ENCODE peak calls at places on chromosomes 11 and 22, in ten cellular contexts. P, W, Z, R, J, T, F, E, I and O are unnamed samples.

GRCh38 chr11:117887431-117888139 is 11.1 kb upstream of the FXYD6 start:
- DNase-seq in P (no peak), W (no peak), Z (no peak), R (no peak), J (peak; percentile 18), T (no peak), F (no peak), E (no peak), I (no peak), O (no peak)

GRCh38 chr11:115226556-115226955 is 277.7 kb downstream of the CADM1 start:
- DNase-seq in P (no peak), W (peak; percentile 14), Z (no peak), R (no peak), J (peak; percentile 84), T (no peak), F (peak; percentile 55), E (no peak), I (no peak), O (peak; percentile 66)

GRCh38 chr11:74479340-74480123 is 12.2 kb upstream of the KCNE3 start:
- DNase-seq in P (no peak), W (no peak), Z (no peak), R (no peak), J (no peak), T (no peak), F (no peak), E (no peak), I (no peak), O (no peak)

GRCh38 chr22:31199187-31199586 is 12.9 kb upstream of the LIMK2 start:
- DNase-seq in P (no peak), W (no peak), Z (no peak), R (no peak), J (no peak), T (no peak), F (no peak), E (no peak), I (no peak), O (no peak)

GRCh38 chr11:127106142-127106541 is 105.6 kb upstream of the KIRREL3 start:
- DNase-seq in P (no peak), W (peak; percentile 52), Z (no peak), R (no peak), J (no peak), T (no peak), F (peak; percentile 69), E (no peak), I (no peak), O (peak; percentile 72)

GRCh38 chr11:1570896-1571759 is 943 bp downstream of the DUSP8 start:
- DNase-seq in P (peak; percentile 34), W (peak; percentile 70), Z (no peak), R (no peak), J (peak; percentile 59), T (peak; percentile 40), F (no peak), E (peak; percentile 82), I (peak; percentile 76), O (peak; percentile 70)

GRCh38 chr11:10600570-10601248 is 32.2 kb upstream of the LYVE1 start:
- DNase-seq in P (no peak), W (no peak), Z (no peak), R (no peak), J (no peak), T (no peak), F (no peak), E (no peak), I (no peak), O (no peak)

GRCh38 chr11:69356703-69357457 is 62.9 kb downstream of the MYEOV start:
- DNase-seq in P (no peak), W (no peak), Z (no peak), R (no peak), J (peak; percentile 14), T (no peak), F (no peak), E (no peak), I (no peak), O (no peak)

GRCh38 chr11:36478700-36479329 is 31.3 kb downstream of the TRAF6 start:
- DNase-seq in P (no peak), W (peak; percentile 71), Z (peak; percentile 28), R (no peak), J (no peak), T (peak; percentile 37), F (peak; percentile 45), E (no peak), I (no peak), O (peak; percentile 75)

GRCh38 chr11:33135216-33135615 is 26.1 kb downstream of the CSTF3 start:
- DNase-seq in P (no peak), W (peak; percentile 38), Z (no peak), R (no peak), J (no peak), T (no peak), F (no peak), E (no peak), I (no peak), O (no peak)

GRCh38 chr11:66882540-66882939 is 25.7 kb downstream of the LRFN4 start:
- DNase-seq in P (no peak), W (no peak), Z (no peak), R (no peak), J (no peak), T (no peak), F (no peak), E (no peak), I (no peak), O (no peak)
- H3K27ac ChIP-seq in P (no peak overlapping the region), W (no peak overlapping the region), Z (peak overlapping the region; percentile 87), R (no peak overlapping the region), J (no peak overlapping the region), T (no peak overlapping the region), F (no peak overlapping the region), E (no peak overlapping the region), I (no peak overlapping the region), O (peak overlapping the region; percentile 29)

GRCh38 chr11:65716294-65716693 is 4.2 kb downstream of the KAT5 start:
- DNase-seq in P (no peak), W (no peak), Z (no peak), R (no peak), J (no peak), T (no peak), F (no peak), E (peak; percentile 36), I (no peak), O (no peak)

GRCh38 chr11:65711785-65712632 is at the start of gene KAT5:
- DNase-seq in P (peak; percentile 99), W (peak; percentile 99), Z (peak; percentile 95), R (peak; percentile 99), J (peak; percentile 99), T (peak; percentile 100), F (peak; percentile 99), E (peak; percentile 99), I (peak; percentile 98), O (peak; percentile 99)

GRCh38 chr11:65712633-65713076 is 603 bp downstream of the KAT5 start:
- DNase-seq in P (no peak), W (no peak), Z (no peak), R (no peak), J (no peak), T (no peak), F (no peak), E (peak; percentile 73), I (no peak), O (no peak)

GRCh38 chr11:65714433-65714832 is 2.4 kb downstream of the KAT5 start:
- DNase-seq in P (no peak), W (no peak), Z (no peak), R (no peak), J (no peak), T (no peak), F (no peak), E (no peak), I (no peak), O (no peak)

DNA sequence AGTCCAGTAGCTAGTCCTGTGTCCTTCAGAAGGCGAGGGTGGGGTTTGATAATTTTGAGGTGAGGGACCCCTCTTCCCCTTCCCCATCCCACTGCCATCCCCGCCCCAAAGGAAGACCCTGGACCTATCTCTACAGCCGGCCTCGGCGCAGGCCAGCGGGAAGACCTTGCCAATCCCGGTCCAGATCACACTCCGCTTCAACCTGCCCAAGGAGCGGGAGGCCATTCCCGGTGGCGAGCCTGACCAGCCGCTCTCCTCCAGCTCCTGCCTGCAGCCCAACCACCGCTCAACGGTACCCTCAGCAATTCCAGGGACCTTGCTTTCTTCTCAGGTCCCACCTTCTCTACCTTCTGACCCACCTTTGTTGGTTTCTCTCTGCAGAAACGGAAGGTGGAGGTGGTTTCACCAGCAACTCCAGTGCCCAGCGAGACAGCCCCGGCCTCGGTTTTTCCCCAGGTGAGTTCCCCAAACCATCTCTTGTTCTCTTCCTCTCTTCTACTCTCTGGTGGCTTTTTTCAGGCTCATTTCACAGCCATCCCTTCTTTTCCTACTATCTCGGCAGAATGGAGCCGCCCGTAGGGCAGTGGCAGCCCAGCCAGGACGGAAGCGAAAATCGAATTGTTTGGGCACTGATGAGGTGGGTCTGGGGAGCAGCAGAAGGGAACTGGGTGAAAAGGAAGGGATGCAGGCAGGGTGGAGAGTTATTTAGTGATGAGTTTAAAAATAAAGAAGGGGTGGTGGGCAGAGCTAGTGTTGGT is 1.3 kb downstream of the KAT5 start:
- DNase-seq in P (no peak), W (no peak), Z (no peak), R (no peak), J (no peak), T (no peak), F (no peak), E (peak; percentile 77), I (no peak), O (no peak)
- H3K27ac ChIP-seq in P (no peak overlapping the region), W (no peak overlapping the region), Z (peak overlapping the region; percentile 95), R (peak overlapping the region; percentile 98), J (no peak overlapping the region), T (peak overlapping the region; percentile 98), F (no peak overlapping the region), E (no peak overlapping the region), I (no peak overlapping the region), O (no peak overlapping the region)

DNA sequence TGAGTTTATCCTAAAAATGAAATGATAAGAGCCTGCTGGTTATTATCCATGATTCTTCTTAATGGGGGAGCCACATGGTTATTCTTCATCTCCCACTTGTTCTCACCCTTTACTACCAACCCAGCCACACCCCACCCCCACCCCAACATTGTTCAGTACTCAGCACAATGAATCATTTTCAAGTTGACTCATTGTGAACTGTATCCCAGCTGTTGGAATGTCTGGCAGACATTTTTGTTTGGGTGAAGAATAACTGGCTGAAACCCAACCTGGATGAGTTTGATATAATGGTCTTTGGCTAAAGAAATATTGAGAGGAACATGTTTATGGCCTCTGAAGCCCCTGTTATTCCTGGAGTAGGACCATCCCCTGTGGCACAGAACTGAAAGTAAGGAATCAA is 136.2 kb downstream of the ELP4 start:
- DNase-seq in P (no peak), W (peak; percentile 4), Z (peak; percentile 73), R (no peak), J (no peak), T (no peak), F (no peak), E (no peak), I (no peak), O (no peak)
- H3K27ac ChIP-seq in P (no peak overlapping the region), W (no peak overlapping the region), Z (no peak overlapping the region), R (no peak overlapping the region), J (no peak overlapping the region), T (no peak overlapping the region), F (no peak overlapping the region), E (no peak overlapping the region), I (no peak overlapping the region), O (no peak overlapping the region)

GRCh38 chr11:9577032-9577431 is 3.6 kb downstream of the WEE1 start:
- DNase-seq in P (no peak), W (no peak), Z (no peak), R (no peak), J (no peak), T (no peak), F (no peak), E (no peak), I (no peak), O (no peak)
- H3K27ac ChIP-seq in P (peak overlapping the region; percentile 27), W (peak overlapping the region; percentile 96), Z (no peak overlapping the region), R (peak overlapping the region; percentile 98), J (no peak overlapping the region), T (peak overlapping the region; percentile 86), F (no peak overlapping the region), E (no peak overlapping the region), I (no peak overlapping the region), O (no peak overlapping the region)